ENCODE peak calls at places on chromosomes 7 and 10, in seven cellular contexts. C is hepatocyte, G is left ventricle myocardium inferior, P is heart left ventricle, L is osteoblast, W is GM23338, B is lung. O is an unnamed sample.

GRCh38 chr7:107691713-107692112 is 31.1 kb downstream of the SLC26A4 start:
- DNase-seq in W (no peak), C (no peak), L (peak; percentile 46), B (no peak), P (peak; percentile 50), G (peak; percentile 16), O (no peak)

GRCh38 chr7:39589323-39590111 is 23.3 kb downstream of the YAE1 start:
- DNase-seq in B (no peak), C (peak; percentile 23), W (peak; percentile 78), P (peak; percentile 25), G (no peak), L (peak; percentile 82), O (peak; percentile 78)

GRCh38 chr7:44574286-44574872 is 671 bp upstream of the DDX56 start:
- DNase-seq in C (no peak), B (no peak), G (no peak), P (no peak), W (no peak), L (no peak), O (no peak)

GRCh38 chr10:61612009-61612408 is 50.7 kb upstream of the CABCOCO1 start:
- DNase-seq in W (no peak), G (no peak), C (no peak), L (no peak), P (no peak), B (no peak), O (no peak)

GRCh38 chr7:151035902-151036301 is 7.7 kb downstream of the ABCB8 start:
- DNase-seq in B (no peak), C (no peak), W (no peak), G (no peak), P (no peak), L (no peak), O (no peak)

GRCh38 chr7:27154901-27155815 is 1.3 kb downstream of the HOXA7 start:
- DNase-seq in W (no peak), C (no peak), G (no peak), L (peak; percentile 82), B (no peak), P (no peak), O (peak; percentile 67)

GRCh38 chr7:74483402-74484336 is 30.0 kb downstream of the GTF2IRD1 start:
- DNase-seq in P (no peak), G (no peak), W (no peak), L (peak; percentile 67), C (peak; percentile 27), B (no peak), O (no peak)

GRCh38 chr10:118904284-118904683 is 125.2 kb upstream of the NANOS1 start:
- DNase-seq in W (no peak), P (no peak), B (no peak), C (no peak), G (no peak), L (no peak), O (no peak)

GRCh38 chr10:20455774-20456173 is 441.3 kb downstream of the NEBL start:
- DNase-seq in B (no peak), P (no peak), G (no peak), W (no peak), C (no peak), L (no peak), O (no peak)

GRCh38 chr10:97991875-97992274 is 38.5 kb downstream of the CRTAC1 start:
- DNase-seq in B (no peak), C (peak; percentile 68), G (no peak), L (no peak), W (peak; percentile 84), P (no peak), O (peak; percentile 43)

GRCh38 chr7:101164071-101164840 is 1.1 kb downstream of the VGF start:
- DNase-seq in B (no peak), L (peak; percentile 96), P (peak; percentile 23), W (peak; percentile 83), G (no peak), C (peak; percentile 79), O (peak; percentile 40)
- H3K27me3 ChIP-seq in B (peaks cover 7% of the 10 kb centered on the region), L (peaks cover 53% of the 10 kb centered on the region), P (peaks cover 85% of the 10 kb centered on the region), W (peaks cover 74% of the 10 kb centered on the region), G (peaks cover 93% of the 10 kb centered on the region), C (peaks cover 63% of the 10 kb centered on the region), O (peaks cover 44% of the 10 kb centered on the region)

GRCh38 chr10:1103551-1103950 is 47.4 kb downstream of the WDR37 start:
- DNase-seq in C (no peak), B (no peak), W (no peak), L (no peak), G (no peak), P (no peak), O (no peak)

GRCh38 chr10:1101946-1102345 is 45.8 kb downstream of the WDR37 start:
- DNase-seq in G (no peak), W (no peak), C (no peak), P (no peak), L (no peak), B (no peak), O (no peak)

GRCh38 chr10:1102836-1103235 is 46.7 kb downstream of the WDR37 start:
- DNase-seq in W (no peak), B (no peak), G (no peak), L (no peak), P (no peak), C (no peak), O (no peak)

GRCh38 chr10:1100691-1101368 is 44.6 kb downstream of the WDR37 start:
- DNase-seq in C (no peak), B (no peak), G (no peak), P (no peak), L (no peak), W (peak; percentile 71), O (no peak)

DNA sequence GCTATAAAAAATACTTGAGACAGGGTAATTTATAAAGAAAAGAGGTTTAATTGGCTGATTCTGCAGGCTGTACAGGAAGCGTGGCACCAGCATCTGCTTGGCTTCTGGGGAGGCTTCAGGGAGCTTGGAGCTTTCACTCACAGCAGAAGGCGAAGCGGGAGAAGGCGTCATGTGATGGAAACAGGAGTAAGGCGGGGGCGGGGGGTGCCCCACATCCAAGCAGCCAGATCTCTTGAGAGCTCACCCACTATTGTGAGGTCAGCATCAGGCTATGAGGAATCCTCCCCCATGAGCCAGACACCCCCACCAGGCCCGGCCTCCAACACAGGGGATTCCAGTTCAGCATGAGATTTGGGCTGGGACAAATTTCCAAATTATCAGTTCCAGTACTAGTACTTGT is 46.2 kb downstream of the WDR37 start:
- DNase-seq in G (no peak), P (no peak), W (no peak), B (no peak), L (no peak), C (no peak), O (no peak)
- H3K36me3 ChIP-seq in G (peaks cover 73% of the 10 kb centered on the region), P (peaks cover 38% of the 10 kb centered on the region), W (no peaks in the 10 kb centered on the region), B (peaks cover 25% of the 10 kb centered on the region), L (peaks cover 53% of the 10 kb centered on the region), C (no peaks in the 10 kb centered on the region), O (peaks cover 13% of the 10 kb centered on the region)

DNA sequence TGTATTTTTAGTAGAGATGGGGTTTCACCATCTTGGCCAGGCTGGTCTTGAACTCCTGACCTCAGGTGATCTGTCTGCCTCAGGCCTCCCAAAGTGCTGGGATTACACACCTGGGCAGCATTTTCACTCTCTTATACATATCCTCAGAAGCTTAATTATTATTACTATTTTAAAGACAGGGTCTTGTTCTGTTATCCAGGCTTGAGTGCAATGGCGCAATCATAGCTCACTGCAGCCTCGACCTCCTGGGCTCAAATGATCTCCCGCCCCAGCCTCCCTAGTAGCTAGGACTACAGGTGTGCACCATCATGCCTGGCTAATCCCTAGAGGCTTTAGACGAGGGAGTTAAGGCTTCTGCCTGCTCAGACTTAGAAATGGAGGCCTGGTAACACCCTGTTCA is 26.3 kb downstream of the UNC5B start:
- DNase-seq in L (no peak), G (no peak), P (no peak), C (no peak), W (no peak), B (no peak), O (no peak)
- H3K4me1 ChIP-seq in L (peaks cover 83% of the 10 kb centered on the region), G (peaks cover 91% of the 10 kb centered on the region), P (peaks cover 99% of the 10 kb centered on the region), C (peaks cover 73% of the 10 kb centered on the region), W (peaks cover 13% of the 10 kb centered on the region), B (peaks cover 17% of the 10 kb centered on the region), O (peaks cover 5% of the 10 kb centered on the region)

GRCh38 chr10:71684356-71685173 is 35.0 kb downstream of the C10orf105 start:
- DNase-seq in C (no peak), G (no peak), P (peak; percentile 33), L (no peak), B (no peak), W (no peak), O (no peak)

GRCh38 chr10:71683301-71683700 is 36.3 kb downstream of the C10orf105 start:
- DNase-seq in G (no peak), P (peak; percentile 42), W (no peak), C (no peak), L (no peak), B (no peak), O (no peak)

GRCh38 chr10:71685554-71686202 is 33.9 kb downstream of the C10orf105 start:
- DNase-seq in W (no peak), P (no peak), B (no peak), G (no peak), L (no peak), C (no peak), O (no peak)

GRCh38 chr10:71679425-71679824 is 40.2 kb downstream of the C10orf105 start:
- DNase-seq in B (no peak), L (no peak), P (peak; percentile 58), G (peak; percentile 52), C (no peak), W (no peak), O (no peak)

GRCh38 chr10:71681977-71682376 is 37.6 kb downstream of the C10orf105 start:
- DNase-seq in G (no peak), B (no peak), L (no peak), P (no peak), W (no peak), C (no peak), O (no peak)
- H3K27me3 ChIP-seq in G (peaks cover 2% of the 10 kb centered on the region), B (no peaks in the 10 kb centered on the region), L (peaks cover 20% of the 10 kb centered on the region), P (no peaks in the 10 kb centered on the region), W (no peaks in the 10 kb centered on the region), C (peaks cover 4% of the 10 kb centered on the region), O (no peaks in the 10 kb centered on the region)